ENCODE peak calls at places on chromosome 11, in seven cellular contexts. V is cardiac muscle cell, J is prostate gland, K is choroid plexus epithelial cell, B is GM10248, N is endothelial cell of umbilical vein, A is body of pancreas. I is an unnamed sample.
A peak's percentile ranks its signal among the peaks of the same experiment; 100 is the strongest.

GRCh38 chr11:96090711-96091110 is 166.8 kb upstream of the MTMR2 start:
- DNase-seq in V (peak; percentile 92), J (no peak), K (peak; percentile 89), B (no peak), N (no peak), A (no peak), I (no peak)

GRCh38 chr11:36258730-36259360 is 30.4 kb downstream of the COMMD9 start:
- DNase-seq in V (peak; percentile 89), J (peak; percentile 25), K (peak; percentile 91), B (peak; percentile 40), N (peak; percentile 69), A (peak; percentile 43), I (peak; percentile 31)

GRCh38 chr11:46386674-46387073 is 4.9 kb downstream of the CHRM4 start:
- DNase-seq in V (no peak), J (no peak), K (no peak), B (no peak), N (no peak), A (no peak), I (no peak)

GRCh38 chr11:80320765-80321164 is 879.9 kb upstream of the TENM4 start:
- DNase-seq in V (no peak), J (no peak), K (no peak), B (no peak), N (no peak), A (no peak), I (no peak)

GRCh38 chr11:8959546-8960166 is 4.6 kb downstream of the TMEM9B start:
- DNase-seq in V (peak; percentile 91), J (peak; percentile 40), K (peak; percentile 94), B (peak; percentile 82), N (peak; percentile 87), A (peak; percentile 24), I (peak; percentile 58)

GRCh38 chr11:47177229-47177845 is 658 bp upstream of the ARFGAP2 start:
- DNase-seq in V (peak; percentile 84), J (peak; percentile 68), K (peak; percentile 80), B (peak; percentile 84), N (peak; percentile 84), A (peak; percentile 72), I (peak; percentile 80)

GRCh38 chr11:89463381-89463780 is 27.8 kb downstream of the NOX4 start:
- DNase-seq in V (peak; percentile 2), J (no peak), K (peak; percentile 26), B (no peak), N (peak; percentile 86), A (no peak), I (no peak)

GRCh38 chr11:96394773-96395172 is 5.0 kb downstream of the JRKL start:
- DNase-seq in V (no peak), J (no peak), K (no peak), B (no peak), N (no peak), A (no peak), I (no peak)

GRCh38 chr11:134638796-134639540 is 226.9 kb upstream of the B3GAT1 start:
- DNase-seq in V (no peak), J (no peak), K (no peak), B (no peak), N (no peak), A (no peak), I (peak; percentile 10)

GRCh38 chr11:101706541-101706940 is 122.7 kb upstream of the TRPC6 start:
- DNase-seq in V (no peak), J (no peak), K (peak; percentile 2), B (no peak), N (no peak), A (no peak), I (no peak)

GRCh38 chr11:119743041-119743440 is 14.0 kb upstream of the NECTIN1 start:
- DNase-seq in V (no peak), J (no peak), K (no peak), B (no peak), N (no peak), A (peak; percentile 7), I (peak; percentile 77)
- TF ChIP-seq CTCF in V (no peak), J (no peak), K (no peak), B (no peak), N (no peak), A (no peak), I (no peak)

GRCh38 chr11:77994434-77995362 is at the start of gene INTS4:
- DNase-seq in V (peak; percentile 100), J (peak; percentile 99), K (peak; percentile 100), B (peak; percentile 95), N (peak; percentile 100), A (peak; percentile 99), I (peak; percentile 99)

GRCh38 chr11:77993902-77994301 is 566 bp downstream of the INTS4 start:
- DNase-seq in V (no peak), J (no peak), K (no peak), B (no peak), N (no peak), A (no peak), I (no peak)

DNA sequence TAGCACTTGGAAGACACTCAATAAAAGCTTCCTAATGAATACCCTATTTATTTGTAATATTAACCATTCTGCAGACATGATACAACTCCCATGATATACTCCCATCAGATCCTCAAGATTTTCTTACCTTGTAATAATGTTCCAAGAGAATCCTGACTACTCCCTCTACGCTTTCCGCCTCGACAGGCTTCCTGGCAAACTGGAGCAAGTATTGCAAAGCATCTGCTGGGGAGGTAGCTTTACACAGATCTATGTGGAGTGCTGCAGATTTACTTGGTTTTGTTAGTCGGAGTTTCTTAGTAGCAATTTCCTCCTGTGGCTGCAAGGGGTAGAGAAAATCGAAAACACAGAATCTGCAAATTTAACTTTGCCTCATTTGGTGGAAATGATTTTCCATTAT is 3.5 kb downstream of the INTS4 start:
- DNase-seq in V (no peak), J (no peak), K (no peak), B (no peak), N (no peak), A (no peak), I (no peak)
- TF ChIP-seq CTCF in V (no peak), J (no peak), K (no peak), B (no peak), N (no peak), A (no peak), I (no peak)

DNA sequence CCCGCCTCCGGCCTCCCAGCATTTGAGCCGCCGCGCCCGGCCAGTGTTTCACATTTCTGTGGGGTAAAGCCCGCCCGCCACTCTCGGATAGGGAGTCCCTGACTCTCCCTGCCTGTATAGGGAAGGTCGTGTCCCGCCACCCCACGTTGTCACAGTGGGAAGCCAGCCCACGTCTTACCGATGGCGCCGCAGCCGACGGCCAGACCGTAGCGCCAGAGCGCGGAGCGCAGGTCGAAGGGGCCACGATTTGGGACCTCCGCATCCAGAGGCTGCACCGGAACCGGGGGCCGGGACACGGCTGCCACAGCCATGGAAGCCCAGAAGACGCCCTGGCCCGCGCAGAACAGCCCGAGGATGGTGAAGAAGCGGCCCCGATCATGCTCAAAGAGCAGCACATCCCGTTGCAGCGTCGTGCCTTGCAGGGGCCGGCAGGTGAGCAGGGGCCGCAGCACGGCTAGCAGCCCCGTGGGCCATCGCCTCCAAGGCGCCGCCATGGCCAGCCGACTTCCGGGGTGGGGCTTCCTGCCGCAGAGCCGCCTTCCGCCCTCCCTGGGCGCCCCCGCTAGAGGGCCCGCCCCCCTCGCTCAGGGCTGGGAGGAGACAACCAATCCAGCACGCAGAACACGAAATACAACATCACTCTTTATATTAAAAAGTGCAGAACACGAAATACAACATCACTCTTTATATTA is at the start of gene TMEM223:
- DNase-seq in V (peak; percentile 84), J (peak; percentile 84), K (peak; percentile 84), B (peak; percentile 93), N (peak; percentile 81), A (peak; percentile 86), I (peak; percentile 92)
- TF ChIP-seq CTCF in V (no peak), J (peak; percentile 43), K (no peak), B (no peak), N (no peak), A (no peak), I (no peak)

DNA sequence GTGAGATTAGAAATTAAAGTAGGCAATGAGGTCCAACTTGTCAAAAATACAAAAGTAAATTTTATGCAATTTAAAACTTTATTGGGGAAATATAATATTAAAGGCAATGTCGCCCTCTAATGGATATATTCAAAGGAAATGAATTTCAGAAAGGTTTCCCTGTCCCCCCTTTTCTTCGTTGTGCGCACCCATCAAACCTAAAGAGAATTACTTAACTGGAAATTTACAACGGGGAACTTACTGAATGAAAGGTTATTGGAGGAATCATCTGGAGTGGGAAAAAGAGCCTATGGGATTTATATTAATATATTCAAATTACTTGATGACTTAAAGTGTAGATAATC is 1.7 kb upstream of the ABTB2 start:
- DNase-seq in V (no peak), J (no peak), K (no peak), B (no peak), N (no peak), A (no peak), I (no peak)
- TF ChIP-seq CTCF in V (no peak), J (peak; percentile 3), K (no peak), B (peak; percentile 20), N (no peak), A (peak; percentile 46), I (peak; percentile 62)

DNA sequence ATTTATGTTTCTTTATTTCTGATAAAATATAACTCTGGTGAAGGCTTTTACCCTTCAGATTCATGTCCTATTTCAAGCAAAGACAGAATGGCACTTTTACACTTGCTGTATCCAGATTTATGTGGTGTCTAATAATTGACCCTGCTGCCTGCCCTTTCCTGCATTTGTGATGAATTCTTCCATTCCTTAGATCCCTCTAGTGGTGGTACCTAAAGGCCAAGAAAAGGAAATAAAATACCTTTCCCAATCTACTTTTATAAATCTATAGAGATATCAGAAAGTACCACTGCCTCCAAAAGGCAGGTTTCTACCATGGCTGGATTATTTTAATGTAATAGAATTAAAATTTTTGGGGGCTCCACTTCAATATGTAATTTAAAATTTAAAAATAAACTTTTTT is 34.2 kb downstream of the CCDC81 start:
- DNase-seq in V (no peak), J (no peak), K (peak; percentile 26), B (no peak), N (no peak), A (no peak), I (no peak)
- TF ChIP-seq CTCF in V (peak; percentile 30), J (no peak), K (peak; percentile 62), B (no peak), N (peak; percentile 35), A (no peak), I (no peak)